ENCODE peak calls at places on chromosome 12, in four cellular contexts. M is HepG2, R is GM12878, B is K562. Y is an unnamed sample.

GRCh38 chr12:89280833-89281533 is 71.3 kb downstream of the DUSP6 start:
- DNase-seq in M (no peak), B (no peak), R (no peak), Y (no peak)

GRCh38 chr12:56366948-56367347 is 4.3 kb upstream of the APOF start:
- DNase-seq in M (no peak), B (no peak), R (no peak), Y (no peak)

GRCh38 chr12:90028620-90029051 is 320.0 kb upstream of the ATP2B1 start:
- DNase-seq in R (no peak), M (no peak), B (no peak), Y (no peak)

GRCh38 chr12:19055589-19055988 is 73.9 kb upstream of the PLEKHA5 start:
- DNase-seq in B (no peak), M (no peak), R (no peak), Y (no peak)

GRCh38 chr12:45518516-45519235 is 210.8 kb upstream of the ARID2 start:
- DNase-seq in B (no peak), R (no peak), M (no peak), Y (no peak)

GRCh38 chr12:83462419-83462818 is 775.7 kb downstream of the TMTC2 start:
- DNase-seq in B (no peak), R (no peak), M (no peak), Y (no peak)

GRCh38 chr12:113242018-113242418 is 20.8 kb downstream of the TPCN1 start:
- DNase-seq in M (no peak), R (no peak), B (no peak), Y (no peak)

GRCh38 chr12:105317942-105318614 is 12.4 kb upstream of the C12orf75 start:
- DNase-seq in M (peak), R (no peak), B (no peak), Y (no peak)

GRCh38 chr12:104059963-104060362 is 4.4 kb upstream of the HCFC2 start:
- DNase-seq in B (no peak), R (no peak), M (no peak), Y (no peak)

GRCh38 chr12:46224401-46224800 is 44.4 kb downstream of the SLC38A1 start:
- DNase-seq in M (no peak), B (no peak), R (no peak), Y (no peak)

GRCh38 chr12:124321556-124322270 is 26.8 kb downstream of the RFLNA start:
- DNase-seq in B (no peak), M (no peak), R (no peak), Y (no peak)

GRCh38 chr12:5171701-5172100 is 128.0 kb downstream of the KCNA5 start:
- DNase-seq in B (no peak), R (no peak), M (peak), Y (peak)

GRCh38 chr12:65785500-65785899 is 38.8 kb upstream of the HMGA2 start:
- DNase-seq in R (no peak), M (no peak), B (no peak), Y (no peak)
- TF ChIP-seq TCF7 in R (no peak), M (no peak), B (no peak), Y (no peak)

DNA sequence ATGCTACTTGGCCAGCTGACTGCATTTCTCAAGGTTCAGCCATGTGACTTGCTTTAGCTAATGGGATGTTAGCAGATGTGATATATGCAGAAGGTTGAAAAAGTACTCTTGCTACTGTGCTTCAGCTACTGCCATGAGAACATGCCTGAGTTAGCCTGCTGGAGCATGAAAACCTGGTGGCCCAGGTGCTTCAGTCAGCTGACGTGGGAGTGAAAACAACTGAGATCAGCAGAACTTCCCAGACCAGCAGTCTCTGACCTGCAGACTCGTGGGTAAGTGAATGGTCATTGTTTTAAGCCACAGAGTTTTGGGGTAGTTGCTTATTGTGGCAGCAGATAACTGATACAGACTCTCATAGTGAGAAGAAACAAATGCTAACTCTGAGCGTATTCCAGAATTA is 118.6 kb upstream of the GRIN2B start:
- DNase-seq in B (no peak), R (no peak), M (no peak), Y (no peak)
- TF ChIP-seq TCF7 in B (no peak), R (no peak), M (no peak), Y (no peak)

GRCh38 chr12:75661927-75662326 is 150.5 kb upstream of the KRR1 start:
- DNase-seq in M (no peak), R (no peak), B (no peak), Y (no peak)

GRCh38 chr12:75658826-75659823 is 147.7 kb upstream of the KRR1 start:
- DNase-seq in B (no peak), R (no peak), M (no peak), Y (no peak)

GRCh38 chr12:75658286-75658685 is 146.9 kb upstream of the KRR1 start:
- DNase-seq in R (no peak), B (no peak), M (no peak), Y (no peak)

GRCh38 chr12:75660805-75661404 is 149.5 kb upstream of the KRR1 start:
- DNase-seq in R (no peak), M (no peak), B (no peak), Y (no peak)

GRCh38 chr12:75660107-75660530 is 148.7 kb upstream of the KRR1 start:
- DNase-seq in B (no peak), M (no peak), R (no peak), Y (no peak)
- TF ChIP-seq TCF7 in B (no peak), M (no peak), R (no peak), Y (no peak)

GRCh38 chr12:71475280-71475679 is 35.7 kb downstream of the LGR5 start:
- DNase-seq in R (no peak), M (no peak), B (no peak), Y (no peak)
- TF ChIP-seq TCF7 in R (no peak), M (no peak), B (no peak), Y (no peak)

DNA sequence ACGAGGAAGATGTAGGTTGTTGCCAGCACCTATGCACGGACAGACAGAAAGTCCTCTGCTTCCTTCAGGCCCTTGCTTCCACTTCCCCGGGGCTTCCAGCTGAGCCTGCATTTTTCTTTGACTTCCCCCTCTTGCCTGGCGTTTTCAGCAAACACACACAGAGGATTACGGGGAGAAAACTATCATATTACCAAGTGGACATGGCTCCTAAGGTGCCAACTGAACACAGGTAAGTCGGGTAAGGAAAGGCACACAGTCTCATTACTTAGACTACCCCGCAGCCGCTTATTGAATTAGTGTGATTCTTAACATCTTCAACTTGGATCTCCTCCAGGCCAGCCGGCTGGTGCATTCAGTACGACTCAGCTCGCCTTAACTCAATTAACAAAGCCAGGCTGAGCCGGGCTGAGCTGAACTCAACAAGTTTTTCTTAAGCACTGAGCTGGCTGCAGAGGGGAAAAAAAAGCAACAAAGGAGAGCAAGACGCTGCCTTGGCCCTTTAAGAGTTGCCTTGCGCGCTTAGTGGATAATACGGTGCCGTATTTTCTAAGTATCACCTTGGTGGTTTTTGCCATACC is 19.2 kb upstream of the MAP1LC3B2 start:
- DNase-seq in B (no peak), R (no peak), M (no peak), Y (peak)
- TF ChIP-seq TCF7 in B (no peak), R (no peak), M (no peak), Y (no peak)